ENCODE peak calls at places on chromosome 1, in nine cellular contexts. C is iPS DF 6.9; O is stimulated activated CD8-positive, alpha-beta memory T cell treated with anti-CD3 and anti-CD28 coated beads, Interleukin-4, amount 100 ng/mL, for 24 hours; H is cardiac muscle cell; B is glutamatergic neuron; V is stimulated activated CD4-positive, alpha-beta T cell treated with anti-CD3 and anti-CD28 coated beads, TNF-alpha, amount 100 ng/mL, for 4 hours; U is suprapubic skin; S is cerebellum; G is T-helper 1 cell. F is an unnamed sample.

GRCh38 chr1:207826557-207827487 is 75.0 kb downstream of the CD46 start:
- DNase-seq in C (no peak), O (no peak), H (no peak), B (no peak), V (no peak), U (no peak), S (no peak), G (no peak), F (no peak)

GRCh38 chr1:170659404-170660035 is 4.4 kb upstream of the PRRX1 start:
- DNase-seq in C (no peak), O (no peak), H (no peak), B (no peak), V (no peak), U (no peak), S (no peak), G (no peak), F (no peak)

GRCh38 chr1:22110016-22110415 is 32.9 kb downstream of the WNT4 start:
- DNase-seq in C (no peak), O (no peak), H (no peak), B (no peak), V (no peak), U (no peak), S (no peak), G (no peak), F (no peak)

GRCh38 chr1:165129568-165130164 is 226.8 kb downstream of the LMX1A start:
- DNase-seq in C (peak; percentile 63), O (peak; percentile 2), H (peak; percentile 87), B (peak; percentile 87), V (no peak), U (no peak), S (peak; percentile 55), G (no peak), F (no peak)

GRCh38 chr1:168421399-168422004 is 122.3 kb downstream of the XCL2 start:
- DNase-seq in C (no peak), O (no peak), H (no peak), B (no peak), V (no peak), U (no peak), S (no peak), G (no peak), F (no peak)

GRCh38 chr1:59769412-59770095 is 45.2 kb upstream of the HOOK1 start:
- DNase-seq in C (no peak), O (no peak), H (no peak), B (no peak), V (no peak), U (no peak), S (no peak), G (no peak), F (no peak)

GRCh38 chr1:43312212-43312623 is 11.4 kb downstream of the TIE1 start:
- DNase-seq in C (no peak), O (no peak), H (no peak), B (no peak), V (no peak), U (peak; percentile 53), S (no peak), G (no peak), F (no peak)

GRCh38 chr1:175824079-175824478 is 80.7 kb upstream of the TNR start:
- DNase-seq in C (peak; percentile 71), O (no peak), H (peak; percentile 56), B (peak; percentile 48), V (no peak), U (no peak), S (no peak), G (no peak), F (no peak)

GRCh38 chr1:186144505-186144904 is 230.5 kb downstream of the TPR start:
- DNase-seq in C (no peak), O (no peak), H (no peak), B (no peak), V (no peak), U (no peak), S (no peak), G (no peak), F (no peak)

GRCh38 chr1:46547481-46548383 is 3.7 kb downstream of the KNCN start:
- DNase-seq in C (peak; percentile 52), O (no peak), H (peak; percentile 42), B (peak; percentile 13), V (no peak), U (no peak), S (peak; percentile 30), G (no peak), F (no peak)

GRCh38 chr1:83673287-83673686 is 325.6 kb downstream of the TTLL7 start:
- DNase-seq in C (no peak), O (no peak), H (no peak), B (no peak), V (no peak), U (no peak), S (no peak), G (no peak), F (no peak)

GRCh38 chr1:6028042-6028895 is 17.4 kb upstream of the KCNAB2 start:
- DNase-seq in C (no peak), O (peak; percentile 38), H (no peak), B (no peak), V (no peak), U (no peak), S (no peak), G (no peak), F (no peak)

GRCh38 chr1:224559971-224560728 is 56.0 kb upstream of the CNIH3 start:
- DNase-seq in C (no peak), O (no peak), H (no peak), B (no peak), V (no peak), U (no peak), S (no peak), G (no peak), F (no peak)

GRCh38 chr1:205942631-205943159 is 561 bp downstream of the SLC26A9 start:
- DNase-seq in C (no peak), O (no peak), H (no peak), B (no peak), V (no peak), U (no peak), S (no peak), G (no peak), F (no peak)

GRCh38 chr1:244010191-244010590 is 40.9 kb upstream of the ZBTB18 start:
- DNase-seq in C (no peak), O (peak; percentile 2), H (no peak), B (no peak), V (peak; percentile 7), U (no peak), S (no peak), G (no peak), F (no peak)

GRCh38 chr1:31418626-31419025 is 5.6 kb downstream of the SERINC2 start:
- DNase-seq in C (no peak), O (no peak), H (no peak), B (no peak), V (no peak), U (no peak), S (no peak), G (no peak), F (no peak)

GRCh38 chr1:206565973-206566372 is 46.3 kb downstream of the EIF2D start:
- DNase-seq in C (no peak), O (no peak), H (no peak), B (no peak), V (no peak), U (no peak), S (no peak), G (no peak), F (no peak)

GRCh38 chr1:86416343-86416742 is 7.6 kb upstream of the CLCA2 start:
- DNase-seq in C (no peak), O (no peak), H (no peak), B (no peak), V (no peak), U (no peak), S (no peak), G (no peak), F (no peak)

GRCh38 chr1:41679994-41680393 is 195.5 kb upstream of the EDN2 start:
- DNase-seq in C (no peak), O (no peak), H (no peak), B (no peak), V (no peak), U (no peak), S (no peak), G (no peak), F (no peak)

GRCh38 chr1:34597877-34598514 is 156.9 kb upstream of the GJB5 start:
- DNase-seq in C (peak; percentile 79), O (peak; percentile 41), H (peak; percentile 84), B (peak; percentile 90), V (peak; percentile 6), U (no peak), S (peak; percentile 38), G (no peak), F (peak; percentile 57)

GRCh38 chr1:68162761-68163160 is 69.6 kb downstream of the WLS start:
- DNase-seq in C (no peak), O (no peak), H (no peak), B (no peak), V (no peak), U (no peak), S (no peak), G (no peak), F (no peak)

GRCh38 chr1:200252526-200252925 is 157.3 kb downstream of the ZNF281 start:
- DNase-seq in C (no peak), O (no peak), H (no peak), B (no peak), V (no peak), U (no peak), S (no peak), G (no peak), F (no peak)

GRCh38 chr1:150237746-150238145 is 1.8 kb upstream of the ANP32E start:
- DNase-seq in C (no peak), O (no peak), H (no peak), B (no peak), V (no peak), U (no peak), S (no peak), G (no peak), F (no peak)

GRCh38 chr1:234683856-234684632 is 74.1 kb upstream of the IRF2BP2 start:
- DNase-seq in C (peak; percentile 25), O (no peak), H (no peak), B (no peak), V (no peak), U (peak; percentile 85), S (peak; percentile 58), G (no peak), F (no peak)

GRCh38 chr1:59718989-59719360 is 95.8 kb upstream of the HOOK1 start:
- DNase-seq in C (no peak), O (no peak), H (peak; percentile 68), B (no peak), V (no peak), U (no peak), S (no peak), G (no peak), F (no peak)

GRCh38 chr1:169368406-169368769 is 393 bp downstream of the BLZF1 start:
- DNase-seq in C (no peak), O (no peak), H (peak; percentile 34), B (no peak), V (peak; percentile 7), U (no peak), S (peak; percentile 2), G (peak; percentile 9), F (no peak)

GRCh38 chr1:22529901-22530621 is 33.2 kb upstream of the EPHA8 start:
- DNase-seq in C (no peak), O (no peak), H (no peak), B (no peak), V (no peak), U (peak; percentile 42), S (no peak), G (no peak), F (no peak)

GRCh38 chr1:236394905-236395779 is 1.1 kb downstream of the EDARADD start:
- DNase-seq in C (no peak), O (peak; percentile 43), H (peak; percentile 51), B (peak; percentile 51), V (peak; percentile 12), U (peak; percentile 63), S (no peak), G (peak; percentile 24), F (no peak)

GRCh38 chr1:16122916-16123315 is 33.0 kb downstream of the EPHA2 start:
- DNase-seq in C (no peak), O (peak; percentile 53), H (no peak), B (no peak), V (no peak), U (no peak), S (no peak), G (no peak), F (peak; percentile 59)

GRCh38 chr1:158998037-158998780 is 11.5 kb upstream of the IFI16 start:
- DNase-seq in C (no peak), O (no peak), H (no peak), B (no peak), V (no peak), U (no peak), S (no peak), G (no peak), F (no peak)

GRCh38 chr1:42433324-42433860 is 22.4 kb downstream of the ZMYND12 start:
- DNase-seq in C (no peak), O (no peak), H (peak; percentile 43), B (no peak), V (no peak), U (no peak), S (no peak), G (no peak), F (no peak)